ENCODE peak calls at places on chromosomes 1 and 21, in ten cellular contexts. One of them, this sample, is unnamed.

GRCh38 chr1:86466986-86467385 is 1.7 kb upstream of the CLCA1 start:
- DNase-seq in PC-9: no peak
- DNase-seq in pancreas: no peak
- DNase-seq in astrocyte: no peak
- DNase-seq in kidney: no peak
- DNase-seq in heart right ventricle: no peak
- DNase-seq in K562: no peak
- DNase-seq in sigmoid colon: no peak
- DNase-seq in testis: no peak
- DNase-seq in left ventricle myocardium inferior: no peak
- DNase-seq in this sample: no peak

GRCh38 chr1:163864207-163864606 is 542.5 kb downstream of the NUF2 start:
- DNase-seq in sigmoid colon: no peak
- DNase-seq in left ventricle myocardium inferior: no peak
- DNase-seq in PC-9: no peak
- DNase-seq in testis: no peak
- DNase-seq in kidney: no peak
- DNase-seq in astrocyte: no peak
- DNase-seq in pancreas: no peak
- DNase-seq in K562: no peak
- DNase-seq in heart right ventricle: no peak
- DNase-seq in this sample: no peak

GRCh38 chr1:169143984-169144383 is 37.5 kb downstream of the ATP1B1 start:
- DNase-seq in heart right ventricle: no peak
- DNase-seq in left ventricle myocardium inferior: no peak
- DNase-seq in PC-9: no peak
- DNase-seq in kidney: no peak
- DNase-seq in pancreas: no peak
- DNase-seq in astrocyte: no peak
- DNase-seq in K562: no peak
- DNase-seq in testis: no peak
- DNase-seq in sigmoid colon: no peak
- DNase-seq in this sample: no peak

GRCh38 chr1:36872126-36872754 is 162.1 kb downstream of the GRIK3 start:
- DNase-seq in K562: no peak
- DNase-seq in heart right ventricle: no peak
- DNase-seq in testis: no peak
- DNase-seq in pancreas: no peak
- DNase-seq in left ventricle myocardium inferior: no peak
- DNase-seq in astrocyte: no peak
- DNase-seq in PC-9: no peak
- DNase-seq in kidney: no peak
- DNase-seq in sigmoid colon: peak
- DNase-seq in this sample: no peak

GRCh38 chr1:1940123-1940425 is 21.0 kb upstream of the TMEM52 start:
- DNase-seq in pancreas: no peak
- DNase-seq in kidney: no peak
- DNase-seq in sigmoid colon: no peak
- DNase-seq in K562: no peak
- DNase-seq in astrocyte: no peak
- DNase-seq in testis: no peak
- DNase-seq in left ventricle myocardium inferior: no peak
- DNase-seq in heart right ventricle: no peak
- DNase-seq in PC-9: no peak
- DNase-seq in this sample: no peak

GRCh38 chr1:159207774-159208459 is 3.2 kb downstream of the ACKR1 start:
- DNase-seq in K562: no peak
- DNase-seq in pancreas: no peak
- DNase-seq in sigmoid colon: no peak
- DNase-seq in PC-9: no peak
- DNase-seq in kidney: no peak
- DNase-seq in testis: no peak
- DNase-seq in astrocyte: no peak
- DNase-seq in heart right ventricle: no peak
- DNase-seq in left ventricle myocardium inferior: no peak
- DNase-seq in this sample: peak

GRCh38 chr1:181255270-181255929 is 166.9 kb downstream of the IER5 start:
- DNase-seq in heart right ventricle: no peak
- DNase-seq in K562: no peak
- DNase-seq in left ventricle myocardium inferior: no peak
- DNase-seq in pancreas: peak
- DNase-seq in testis: no peak
- DNase-seq in astrocyte: peak
- DNase-seq in PC-9: peak
- DNase-seq in sigmoid colon: peak
- DNase-seq in kidney: no peak
- DNase-seq in this sample: peak

GRCh38 chr1:27542463-27543273 is 52.7 kb upstream of the WASF2 start:
- DNase-seq in pancreas: no peak
- DNase-seq in PC-9: peak
- DNase-seq in left ventricle myocardium inferior: peak
- DNase-seq in testis: peak
- DNase-seq in K562: peak
- DNase-seq in sigmoid colon: peak
- DNase-seq in heart right ventricle: peak
- DNase-seq in astrocyte: peak
- DNase-seq in kidney: peak
- DNase-seq in this sample: peak

GRCh38 chr1:242872521-242872920 is 348.0 kb upstream of the PLD5 start:
- DNase-seq in heart right ventricle: no peak
- DNase-seq in sigmoid colon: no peak
- DNase-seq in K562: no peak
- DNase-seq in astrocyte: no peak
- DNase-seq in testis: no peak
- DNase-seq in left ventricle myocardium inferior: no peak
- DNase-seq in PC-9: no peak
- DNase-seq in pancreas: no peak
- DNase-seq in kidney: no peak
- DNase-seq in this sample: no peak

GRCh38 chr1:242876021-242876420 is 351.5 kb upstream of the PLD5 start:
- DNase-seq in PC-9: no peak
- DNase-seq in K562: no peak
- DNase-seq in sigmoid colon: no peak
- DNase-seq in astrocyte: no peak
- DNase-seq in pancreas: no peak
- DNase-seq in left ventricle myocardium inferior: no peak
- DNase-seq in kidney: no peak
- DNase-seq in testis: no peak
- DNase-seq in heart right ventricle: no peak
- DNase-seq in this sample: no peak

GRCh38 chr1:242871631-242872030 is 347.1 kb upstream of the PLD5 start:
- DNase-seq in heart right ventricle: no peak
- DNase-seq in sigmoid colon: no peak
- DNase-seq in PC-9: no peak
- DNase-seq in astrocyte: no peak
- DNase-seq in kidney: no peak
- DNase-seq in pancreas: no peak
- DNase-seq in K562: no peak
- DNase-seq in testis: no peak
- DNase-seq in left ventricle myocardium inferior: no peak
- DNase-seq in this sample: no peak

GRCh38 chr1:242873661-242874060 is 349.2 kb upstream of the PLD5 start:
- DNase-seq in astrocyte: no peak
- DNase-seq in testis: no peak
- DNase-seq in K562: no peak
- DNase-seq in pancreas: no peak
- DNase-seq in left ventricle myocardium inferior: no peak
- DNase-seq in kidney: no peak
- DNase-seq in sigmoid colon: no peak
- DNase-seq in heart right ventricle: no peak
- DNase-seq in PC-9: no peak
- DNase-seq in this sample: no peak

DNA sequence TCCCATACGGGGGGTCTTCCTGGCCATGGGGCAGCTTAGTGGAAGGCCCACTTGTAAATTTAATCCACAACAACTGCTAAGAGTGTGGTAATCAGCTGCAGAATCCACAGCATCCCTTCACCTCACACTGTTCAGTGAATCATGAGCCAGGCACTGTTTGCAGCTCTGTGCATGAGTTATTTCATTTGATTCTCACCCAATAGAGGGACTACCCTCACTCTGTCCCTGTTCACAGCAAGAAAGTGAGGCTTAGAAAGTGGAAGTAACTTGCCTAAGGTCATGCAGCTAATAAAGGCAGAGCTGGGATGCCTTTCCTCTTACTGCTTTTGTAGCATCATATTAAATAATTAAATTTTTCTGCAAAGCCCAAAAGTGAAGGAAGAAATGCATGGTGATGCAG is 346.4 kb upstream of the PLD5 start:
- DNase-seq in testis: no peak
- DNase-seq in kidney: no peak
- DNase-seq in astrocyte: no peak
- DNase-seq in heart right ventricle: no peak
- DNase-seq in left ventricle myocardium inferior: no peak
- DNase-seq in K562: no peak
- DNase-seq in PC-9: no peak
- DNase-seq in sigmoid colon: no peak
- DNase-seq in pancreas: no peak
- DNase-seq in this sample: no peak
- H3K4me3 ChIP-seq in testis: no peak
- H3K4me3 ChIP-seq in kidney: no peak
- H3K4me3 ChIP-seq in astrocyte: no peak
- H3K4me3 ChIP-seq in heart right ventricle: no peak
- H3K4me3 ChIP-seq in left ventricle myocardium inferior: no peak
- H3K4me3 ChIP-seq in K562: no peak
- H3K4me3 ChIP-seq in PC-9: no peak
- H3K4me3 ChIP-seq in sigmoid colon: no peak
- H3K4me3 ChIP-seq in pancreas: no peak
- H3K4me3 ChIP-seq in this sample: no peak

DNA sequence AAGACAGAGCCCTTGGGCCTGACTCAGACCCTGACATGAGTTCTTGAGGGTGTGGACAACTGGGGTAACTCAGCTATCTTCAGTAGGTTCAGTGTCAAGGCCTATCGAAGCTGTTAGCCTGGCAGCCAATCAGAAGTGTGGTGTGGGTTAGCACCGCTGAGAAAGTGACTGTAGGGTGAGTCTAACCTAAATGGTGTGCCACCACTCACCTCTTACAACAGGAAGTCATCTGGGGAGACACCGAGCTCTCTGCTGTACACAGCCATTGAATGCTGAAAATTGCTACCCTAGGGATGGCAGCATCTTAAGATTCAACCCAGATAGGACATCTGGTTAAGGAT is 44.6 kb downstream of the RASSF5 start:
- DNase-seq in sigmoid colon: no peak
- DNase-seq in heart right ventricle: no peak
- DNase-seq in K562: no peak
- DNase-seq in testis: no peak
- DNase-seq in pancreas: no peak
- DNase-seq in astrocyte: no peak
- DNase-seq in kidney: no peak
- DNase-seq in PC-9: no peak
- DNase-seq in left ventricle myocardium inferior: no peak
- DNase-seq in this sample: no peak
- H3K27ac ChIP-seq in sigmoid colon: no peak
- H3K27ac ChIP-seq in heart right ventricle: no peak
- H3K27ac ChIP-seq in K562: no peak
- H3K27ac ChIP-seq in testis: no peak
- H3K27ac ChIP-seq in pancreas: no peak
- H3K27ac ChIP-seq in astrocyte: no peak
- H3K27ac ChIP-seq in kidney: no peak
- H3K27ac ChIP-seq in PC-9: no peak
- H3K27ac ChIP-seq in left ventricle myocardium inferior: no peak
- H3K27ac ChIP-seq in this sample: no peak

GRCh38 chr21:41931041-41931451 is 22.8 kb downstream of the C2CD2 start:
- DNase-seq in sigmoid colon: peak
- DNase-seq in testis: no peak
- DNase-seq in pancreas: no peak
- DNase-seq in PC-9: no peak
- DNase-seq in heart right ventricle: no peak
- DNase-seq in K562: no peak
- DNase-seq in kidney: no peak
- DNase-seq in left ventricle myocardium inferior: no peak
- DNase-seq in astrocyte: no peak
- DNase-seq in this sample: no peak

GRCh38 chr21:41932576-41933258 is 21.1 kb downstream of the C2CD2 start:
- DNase-seq in astrocyte: peak
- DNase-seq in heart right ventricle: no peak
- DNase-seq in K562: peak
- DNase-seq in PC-9: no peak
- DNase-seq in pancreas: no peak
- DNase-seq in testis: no peak
- DNase-seq in kidney: no peak
- DNase-seq in sigmoid colon: peak
- DNase-seq in left ventricle myocardium inferior: peak
- DNase-seq in this sample: no peak

GRCh38 chr21:41932191-41932575 is 21.6 kb downstream of the C2CD2 start:
- DNase-seq in pancreas: no peak
- DNase-seq in kidney: no peak
- DNase-seq in testis: no peak
- DNase-seq in left ventricle myocardium inferior: no peak
- DNase-seq in K562: no peak
- DNase-seq in sigmoid colon: peak
- DNase-seq in astrocyte: peak
- DNase-seq in heart right ventricle: no peak
- DNase-seq in PC-9: no peak
- DNase-seq in this sample: peak

GRCh38 chr21:41929248-41929647 is 24.6 kb downstream of the C2CD2 start:
- DNase-seq in sigmoid colon: peak
- DNase-seq in kidney: no peak
- DNase-seq in pancreas: no peak
- DNase-seq in PC-9: no peak
- DNase-seq in heart right ventricle: no peak
- DNase-seq in astrocyte: no peak
- DNase-seq in left ventricle myocardium inferior: no peak
- DNase-seq in testis: no peak
- DNase-seq in K562: no peak
- DNase-seq in this sample: no peak

DNA sequence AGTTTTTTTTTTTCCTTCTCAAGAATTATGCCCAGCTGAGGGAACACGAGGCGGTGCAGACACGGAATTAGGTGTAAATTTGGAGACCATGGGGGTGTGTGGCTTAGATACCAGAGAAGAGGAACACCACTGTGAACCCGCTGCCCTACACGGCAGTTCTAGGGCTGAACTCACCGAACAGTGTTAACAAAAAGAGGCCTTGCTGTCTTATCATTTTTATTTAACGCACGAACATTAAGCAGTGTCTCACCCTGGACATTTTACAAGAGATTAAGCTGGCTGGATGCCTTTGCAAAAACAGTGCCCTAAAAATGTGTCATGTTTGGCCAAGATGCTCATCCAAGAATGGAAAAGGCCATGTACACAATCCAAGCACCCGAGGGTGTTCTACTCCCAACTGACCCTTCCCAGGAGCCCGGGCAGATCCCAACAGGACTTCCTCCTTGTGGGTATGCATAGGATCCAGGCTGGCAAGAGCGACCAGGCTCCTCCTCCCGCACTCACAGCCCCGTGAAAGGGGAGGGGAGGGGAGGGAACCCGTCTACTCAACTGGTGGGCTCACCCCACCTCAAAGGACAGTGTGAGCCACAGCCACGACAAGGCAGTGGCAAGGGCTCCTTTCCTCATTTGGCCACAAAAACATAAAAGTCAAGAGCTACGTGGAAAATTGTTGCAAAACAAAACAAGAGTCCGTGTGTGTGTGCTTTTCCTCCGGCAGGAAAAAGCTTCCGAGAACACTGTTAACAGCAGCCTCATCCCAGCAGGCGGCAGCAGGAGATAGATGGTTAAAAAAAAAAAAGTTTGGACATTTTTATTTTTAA is 20.3 kb downstream of the C2CD2 start:
- DNase-seq in astrocyte: no peak
- DNase-seq in sigmoid colon: peak
- DNase-seq in testis: no peak
- DNase-seq in heart right ventricle: no peak
- DNase-seq in K562: no peak
- DNase-seq in PC-9: no peak
- DNase-seq in pancreas: no peak
- DNase-seq in kidney: no peak
- DNase-seq in left ventricle myocardium inferior: no peak
- DNase-seq in this sample: no peak
- TF ChIP-seq CTCF in astrocyte: peak
- TF ChIP-seq CTCF in sigmoid colon: peak
- TF ChIP-seq CTCF in testis: no peak
- TF ChIP-seq CTCF in heart right ventricle: peak
- TF ChIP-seq CTCF in K562: no peak
- TF ChIP-seq CTCF in PC-9: no peak
- TF ChIP-seq CTCF in pancreas: no peak
- TF ChIP-seq CTCF in kidney: no peak
- TF ChIP-seq CTCF in left ventricle myocardium inferior: peak
- TF ChIP-seq CTCF in this sample: peak

DNA sequence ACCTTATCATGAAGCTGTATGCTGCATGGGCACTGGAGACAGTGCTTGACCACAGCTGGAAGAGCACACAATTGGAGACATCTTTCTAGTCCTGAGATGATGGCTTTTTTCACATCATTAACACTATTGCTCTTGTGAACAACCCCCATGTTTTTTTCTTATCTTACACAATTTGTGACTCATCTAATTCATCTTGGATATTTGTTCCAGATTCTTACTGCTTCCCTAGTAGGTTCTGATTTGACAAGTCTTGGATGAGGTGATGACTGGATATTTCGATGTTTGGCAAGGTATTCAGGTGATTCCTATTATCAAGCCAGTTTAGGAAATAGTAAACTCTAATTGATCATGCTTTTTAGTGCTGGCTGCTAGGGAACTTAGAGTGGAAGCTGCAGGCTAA is 23.7 kb downstream of the HLX start:
- DNase-seq in testis: no peak
- DNase-seq in astrocyte: no peak
- DNase-seq in left ventricle myocardium inferior: no peak
- DNase-seq in kidney: no peak
- DNase-seq in heart right ventricle: no peak
- DNase-seq in K562: no peak
- DNase-seq in sigmoid colon: no peak
- DNase-seq in pancreas: no peak
- DNase-seq in PC-9: no peak
- DNase-seq in this sample: no peak
- H3K4me3 ChIP-seq in testis: no peak
- H3K4me3 ChIP-seq in astrocyte: no peak
- H3K4me3 ChIP-seq in left ventricle myocardium inferior: no peak
- H3K4me3 ChIP-seq in kidney: no peak
- H3K4me3 ChIP-seq in heart right ventricle: no peak
- H3K4me3 ChIP-seq in K562: no peak
- H3K4me3 ChIP-seq in sigmoid colon: no peak
- H3K4me3 ChIP-seq in pancreas: no peak
- H3K4me3 ChIP-seq in PC-9: no peak
- H3K4me3 ChIP-seq in this sample: no peak

This sample was measured in cardiac muscle cell.